ENCODE peak calls at places on chromosomes 12 and 14, in nine cellular contexts. F, J, C, W, O, G, Y, L and I are unnamed samples.

GRCh38 chr14:65824285-65824977 is 411.9 kb downstream of the FUT8 start:
- DNase-seq in G (peak; percentile 58), O (peak; percentile 79), C (peak; percentile 53), W (peak; percentile 43), J (peak; percentile 71), L (peak; percentile 48), Y (peak; percentile 70), F (peak; percentile 53), I (peak; percentile 3)

GRCh38 chr14:61573748-61574513 is 121.4 kb upstream of the HIF1A start:
- DNase-seq in G (no peak), L (no peak), Y (peak; percentile 73), W (no peak), C (no peak), F (no peak), O (no peak), J (peak; percentile 81), I (no peak)

GRCh38 chr14:91947196-91948184 is at the start of gene FBLN5:
- DNase-seq in J (peak; percentile 93), L (peak; percentile 51), O (peak; percentile 82), Y (peak; percentile 88), F (peak; percentile 60), W (no peak), G (peak; percentile 76), C (peak; percentile 6), I (peak; percentile 62)

GRCh38 chr14:33393155-33393894 is 454.6 kb downstream of the NPAS3 start:
- DNase-seq in J (no peak), Y (no peak), C (no peak), G (no peak), O (no peak), W (no peak), F (no peak), L (no peak), I (no peak)

GRCh38 chr14:102941419-102942011 is 19.1 kb downstream of the AMN start:
- DNase-seq in W (no peak), L (no peak), C (no peak), J (no peak), G (no peak), O (no peak), F (no peak), Y (peak; percentile 11), I (no peak)

GRCh38 chr12:130161261-130162231 is 718 bp upstream of the FZD10 start:
- DNase-seq in G (peak; percentile 32), Y (no peak), J (peak; percentile 12), F (no peak), C (no peak), O (peak; percentile 88), L (peak; percentile 50), W (no peak), I (peak; percentile 56)

GRCh38 chr12:67430708-67431335 is 161.7 kb downstream of the CAND1 start:
- DNase-seq in Y (no peak), G (peak; percentile 70), C (no peak), O (no peak), W (no peak), L (peak; percentile 77), J (peak; percentile 41), F (no peak), I (no peak)

GRCh38 chr12:130335517-130336392 is 1.9 kb upstream of the PIWIL1 start:
- DNase-seq in F (no peak), W (no peak), Y (peak; percentile 34), J (peak; percentile 64), G (peak; percentile 38), L (peak; percentile 46), C (no peak), O (peak; percentile 79), I (no peak)

GRCh38 chr14:49594347-49595089 is 4.2 kb upstream of the LRR1 start:
- DNase-seq in L (no peak), Y (peak; percentile 85), G (no peak), F (no peak), W (no peak), C (no peak), J (peak; percentile 27), O (no peak), I (peak; percentile 53)

GRCh38 chr14:51677738-51678137 is 26.0 kb downstream of the FRMD6 start:
- DNase-seq in L (no peak), C (no peak), O (no peak), W (no peak), F (no peak), G (no peak), Y (no peak), J (no peak), I (no peak)

GRCh38 chr14:53927171-53927570 is 29.5 kb downstream of the BMP4 start:
- DNase-seq in G (no peak), L (no peak), J (no peak), Y (peak; percentile 72), F (no peak), C (no peak), O (no peak), W (no peak), I (peak; percentile 42)

GRCh38 chr12:112665971-112666370 is 125.6 kb upstream of the RPH3A start:
- DNase-seq in Y (no peak), F (no peak), G (no peak), L (no peak), O (no peak), J (no peak), W (no peak), C (no peak), I (no peak)

GRCh38 chr14:23563473-23564180 is 4.0 kb downstream of the AP1G2 start:
- DNase-seq in F (no peak), L (no peak), C (no peak), O (no peak), W (no peak), G (no peak), Y (no peak), J (no peak), I (no peak)

GRCh38 chr12:5391638-5392037 is 40.3 kb upstream of the NTF3 start:
- DNase-seq in G (no peak), C (no peak), F (no peak), J (peak; percentile 2), L (no peak), Y (peak; percentile 21), O (no peak), W (no peak), I (no peak)

GRCh38 chr12:71662861-71663560 is 637 bp downstream of the ZFC3H1 start:
- DNase-seq in Y (peak; percentile 69), F (peak; percentile 62), O (peak; percentile 84), L (peak; percentile 60), J (peak; percentile 94), C (peak; percentile 54), G (peak; percentile 57), W (peak; percentile 61), I (peak; percentile 59)

GRCh38 chr12:13288501-13288900 is 92.0 kb downstream of the EMP1 start:
- DNase-seq in O (no peak), F (no peak), W (no peak), Y (peak; percentile 3), C (no peak), J (no peak), L (no peak), G (no peak), I (no peak)

GRCh38 chr12:124422142-124422569 is 127.3 kb downstream of the RFLNA start:
- DNase-seq in L (no peak), J (peak; percentile 46), G (peak; percentile 66), Y (no peak), F (peak; percentile 77), W (no peak), O (no peak), C (no peak), I (no peak)

DNA sequence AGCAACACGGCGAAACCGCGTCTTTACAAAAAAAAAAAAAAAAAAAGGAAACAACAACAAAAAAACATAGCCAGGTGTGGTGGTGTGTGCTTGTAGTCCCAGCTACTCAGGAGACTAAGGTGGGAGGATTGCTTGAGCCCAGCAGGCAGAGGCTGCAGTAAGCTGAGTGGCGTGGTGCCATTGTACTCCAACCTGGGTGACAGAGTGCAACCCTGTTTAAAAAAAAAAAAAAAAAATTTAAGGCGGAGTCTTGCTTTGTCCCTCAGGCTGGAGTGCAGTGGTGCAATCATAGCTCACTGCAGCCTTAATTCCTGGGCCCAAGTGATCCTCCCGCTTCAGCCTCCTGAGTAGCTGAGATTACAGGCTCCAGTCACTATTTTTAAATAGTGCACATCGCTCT is 18.2 kb upstream of the FIGNL2 start:
- DNase-seq in Y (no peak), O (no peak), C (no peak), W (no peak), J (no peak), G (no peak), L (no peak), F (no peak), I (no peak)
- H3K27me3 ChIP-seq in Y (peaks cover 61% of the 10 kb centered on the region), O (peaks cover 62% of the 10 kb centered on the region), C (peaks cover 31% of the 10 kb centered on the region), W (peaks cover 37% of the 10 kb centered on the region), J (peaks cover 17% of the 10 kb centered on the region), G (no peaks in the 10 kb centered on the region), L (peaks cover 59% of the 10 kb centered on the region), F (peaks cover 89% of the 10 kb centered on the region), I (no peaks in the 10 kb centered on the region)

GRCh38 chr12:133217219-133217618 is 18.5 kb downstream of the ANHX start:
- DNase-seq in W (no peak), J (no peak), G (no peak), Y (no peak), L (no peak), F (no peak), C (no peak), O (no peak), I (no peak)

GRCh38 chr12:133221241-133221640 is 14.4 kb downstream of the ANHX start:
- DNase-seq in F (no peak), L (no peak), W (no peak), O (no peak), C (no peak), G (no peak), Y (no peak), J (no peak), I (no peak)

GRCh38 chr12:133220521-133220920 is 15.2 kb downstream of the ANHX start:
- DNase-seq in Y (no peak), G (no peak), W (no peak), J (no peak), F (no peak), L (no peak), O (no peak), C (no peak), I (no peak)

GRCh38 chr12:133215724-133216123 is 20.0 kb downstream of the ANHX start:
- DNase-seq in C (no peak), Y (no peak), W (no peak), O (no peak), F (no peak), G (no peak), L (no peak), J (no peak), I (no peak)
- H3K9me3 ChIP-seq in C (peaks cover 23% of the 10 kb centered on the region), Y (peaks cover 66% of the 10 kb centered on the region), W (peaks cover 27% of the 10 kb centered on the region), O (peaks cover 7% of the 10 kb centered on the region), F (peaks cover 38% of the 10 kb centered on the region), G (peaks cover 5% of the 10 kb centered on the region), L (peaks cover 47% of the 10 kb centered on the region), J (no peaks in the 10 kb centered on the region), I (peaks cover 3% of the 10 kb centered on the region)

GRCh38 chr12:11863988-11864387 is 206.8 kb upstream of the BCL2L14 start:
- DNase-seq in Y (no peak), J (peak; percentile 47), C (no peak), O (no peak), L (peak; percentile 50), G (no peak), W (no peak), F (no peak), I (peak; percentile 31)
- H3K36me3 ChIP-seq in Y (peaks cover 15% of the 10 kb centered on the region), J (peaks cover 4% of the 10 kb centered on the region), C (no peaks in the 10 kb centered on the region), O (no peaks in the 10 kb centered on the region), L (no peaks in the 10 kb centered on the region), G (no peaks in the 10 kb centered on the region), W (peaks cover 19% of the 10 kb centered on the region), F (peaks cover 20% of the 10 kb centered on the region), I (no peaks in the 10 kb centered on the region)

DNA sequence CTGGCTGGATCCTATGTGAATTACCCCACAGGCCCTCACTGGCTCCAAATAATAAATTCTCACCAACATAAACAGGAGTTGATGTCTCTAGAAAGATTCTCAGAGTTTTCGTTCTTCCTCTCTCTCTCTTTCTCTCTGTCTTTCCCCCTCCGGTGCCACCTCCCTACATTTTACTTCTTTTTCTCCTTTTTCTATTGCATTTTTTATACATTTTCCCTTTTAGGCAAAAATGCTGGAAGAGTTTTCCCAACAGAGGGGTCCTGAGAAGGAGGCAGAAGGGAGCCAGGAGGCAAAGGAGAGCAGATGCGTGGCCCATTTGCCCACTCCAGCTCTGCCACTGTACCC is 826 bp upstream of the HOXC6 start:
- DNase-seq in O (no peak), F (no peak), C (no peak), J (peak; percentile 35), Y (no peak), W (no peak), G (no peak), L (no peak), I (no peak)
- H3K27me3 ChIP-seq in O (peaks cover 100% of the 10 kb centered on the region), F (peaks cover 100% of the 10 kb centered on the region), C (peaks cover 64% of the 10 kb centered on the region), J (no peaks in the 10 kb centered on the region), Y (peaks cover 86% of the 10 kb centered on the region), W (peaks cover 81% of the 10 kb centered on the region), G (no peaks in the 10 kb centered on the region), L (peaks cover 98% of the 10 kb centered on the region), I (no peaks in the 10 kb centered on the region)